ENCODE peak calls at places on chromosome 1, in four cellular contexts. F, C, V and D are unnamed samples.

GRCh38 chr1:201275266-201275666 is 8.0 kb upstream of the PKP1 start:
- DNase-seq in F (no peak), C (peak; percentile 80), V (peak; percentile 91), D (peak; percentile 83)

GRCh38 chr1:231049121-231049979 is 9.3 kb upstream of the FAM89A start:
- DNase-seq in F (no peak), C (no peak), V (peak; percentile 41), D (no peak)

GRCh38 chr1:25766721-25767436 is 33.1 kb upstream of the SELENON start:
- DNase-seq in F (no peak), C (no peak), V (no peak), D (no peak)

GRCh38 chr1:65179148-65179547 is 31.1 kb downstream of the AK4 start:
- DNase-seq in F (no peak), C (no peak), V (no peak), D (no peak)

GRCh38 chr1:166489670-166490436 is 323.1 kb upstream of the FAM78B start:
- DNase-seq in F (no peak), C (peak; percentile 32), V (peak; percentile 49), D (no peak)

GRCh38 chr1:180643693-180644092 is 11.9 kb downstream of the XPR1 start:
- DNase-seq in F (no peak), C (no peak), V (no peak), D (no peak)

GRCh38 chr1:77948841-77949424 is 29.9 kb downstream of the FUBP1 start:
- DNase-seq in F (no peak), C (no peak), V (peak; percentile 30), D (no peak)

GRCh38 chr1:8256321-8256720 is 61.6 kb upstream of the SLC45A1 start:
- DNase-seq in F (no peak), C (no peak), V (no peak), D (no peak)